ENCODE peak calls at places on chromosomes 3 and 15, in four cellular contexts. One of them, this sample, is unnamed.

GRCh38 chr15:50440932-50441331 is 16.7 kb downstream of the USP8 start:
- DNase-seq in neuronal stem cell: no peak
- DNase-seq in naive thymus-derived CD4-positive, alpha-beta T cell: no peak
- DNase-seq in spleen: no peak
- DNase-seq in this sample: no peak

GRCh38 chr3:79019137-79019923 is 748.5 kb downstream of the ROBO1 start:
- DNase-seq in spleen: peak; percentile 80
- DNase-seq in neuronal stem cell: peak; percentile 81
- DNase-seq in naive thymus-derived CD4-positive, alpha-beta T cell: no peak
- DNase-seq in this sample: peak; percentile 94

GRCh38 chr3:66401157-66401550 is 99.7 kb downstream of the LRIG1 start:
- DNase-seq in naive thymus-derived CD4-positive, alpha-beta T cell: no peak
- DNase-seq in spleen: no peak
- DNase-seq in neuronal stem cell: no peak
- DNase-seq in this sample: no peak

GRCh38 chr3:62229201-62229600 is 144.1 kb downstream of the FEZF2 start:
- DNase-seq in neuronal stem cell: peak; percentile 58
- DNase-seq in naive thymus-derived CD4-positive, alpha-beta T cell: no peak
- DNase-seq in spleen: no peak
- DNase-seq in this sample: no peak

GRCh38 chr3:152258448-152259302 is 10.1 kb upstream of the MBNL1 start:
- DNase-seq in neuronal stem cell: no peak
- DNase-seq in naive thymus-derived CD4-positive, alpha-beta T cell: peak; percentile 45
- DNase-seq in spleen: no peak
- DNase-seq in this sample: peak; percentile 95

GRCh38 chr3:98982336-98982735 is 80.8 kb upstream of the DCBLD2 start:
- DNase-seq in spleen: no peak
- DNase-seq in naive thymus-derived CD4-positive, alpha-beta T cell: no peak
- DNase-seq in neuronal stem cell: no peak
- DNase-seq in this sample: no peak

GRCh38 chr15:67884514-67885225 is 44.8 kb upstream of the RNU6-1 start:
- DNase-seq in spleen: peak; percentile 84
- DNase-seq in neuronal stem cell: peak; percentile 69
- DNase-seq in naive thymus-derived CD4-positive, alpha-beta T cell: peak; percentile 6
- DNase-seq in this sample: peak; percentile 74

GRCh38 chr15:88342666-88343065 is 86.1 kb upstream of the NTRK3 start:
- DNase-seq in spleen: no peak
- DNase-seq in naive thymus-derived CD4-positive, alpha-beta T cell: no peak
- DNase-seq in neuronal stem cell: no peak
- DNase-seq in this sample: no peak

GRCh38 chr3:51940648-51941421 is 869 bp downstream of the RRP9 start:
- DNase-seq in spleen: peak; percentile 55
- DNase-seq in neuronal stem cell: no peak
- DNase-seq in naive thymus-derived CD4-positive, alpha-beta T cell: no peak
- DNase-seq in this sample: no peak

GRCh38 chr3:151931171-151931570 is 57.7 kb downstream of the SUCNR1 start:
- DNase-seq in spleen: no peak
- DNase-seq in neuronal stem cell: no peak
- DNase-seq in naive thymus-derived CD4-positive, alpha-beta T cell: no peak
- DNase-seq in this sample: no peak

GRCh38 chr3:14203521-14204079 is 25.0 kb downstream of the LSM3 start:
- DNase-seq in naive thymus-derived CD4-positive, alpha-beta T cell: no peak
- DNase-seq in spleen: no peak
- DNase-seq in neuronal stem cell: peak; percentile 54
- DNase-seq in this sample: peak; percentile 64

GRCh38 chr3:80682951-80683350 is 915.2 kb upstream of the ROBO1 start:
- DNase-seq in neuronal stem cell: no peak
- DNase-seq in naive thymus-derived CD4-positive, alpha-beta T cell: no peak
- DNase-seq in spleen: no peak
- DNase-seq in this sample: no peak

GRCh38 chr15:40928975-40929729 is at the start of gene DLL4:
- DNase-seq in neuronal stem cell: no peak
- DNase-seq in naive thymus-derived CD4-positive, alpha-beta T cell: no peak
- DNase-seq in spleen: peak; percentile 85
- DNase-seq in this sample: no peak

GRCh38 chr3:31452495-31453106 is 80.1 kb upstream of the STT3B start:
- DNase-seq in neuronal stem cell: no peak
- DNase-seq in spleen: no peak
- DNase-seq in naive thymus-derived CD4-positive, alpha-beta T cell: no peak
- DNase-seq in this sample: no peak

GRCh38 chr3:147680820-147681488 is 271.8 kb downstream of the ZIC1 start:
- DNase-seq in neuronal stem cell: no peak
- DNase-seq in naive thymus-derived CD4-positive, alpha-beta T cell: no peak
- DNase-seq in spleen: no peak
- DNase-seq in this sample: no peak

GRCh38 chr15:79192462-79193036 is 90.0 kb upstream of the ANKRD34C start:
- DNase-seq in neuronal stem cell: no peak
- DNase-seq in spleen: no peak
- DNase-seq in naive thymus-derived CD4-positive, alpha-beta T cell: no peak
- DNase-seq in this sample: no peak

GRCh38 chr3:185647134-185647879 is 61.2 kb downstream of the SENP2 start:
- DNase-seq in spleen: no peak
- DNase-seq in neuronal stem cell: no peak
- DNase-seq in naive thymus-derived CD4-positive, alpha-beta T cell: no peak
- DNase-seq in this sample: no peak

GRCh38 chr15:100926258-100926657 is 7.1 kb downstream of the LRRK1 start:
- DNase-seq in spleen: no peak
- DNase-seq in neuronal stem cell: no peak
- DNase-seq in naive thymus-derived CD4-positive, alpha-beta T cell: no peak
- DNase-seq in this sample: no peak

GRCh38 chr3:104556372-104557078 is 810.2 kb upstream of the ALCAM start:
- DNase-seq in neuronal stem cell: no peak
- DNase-seq in naive thymus-derived CD4-positive, alpha-beta T cell: no peak
- DNase-seq in spleen: no peak
- DNase-seq in this sample: no peak

GRCh38 chr3:42314411-42314810 is 48.4 kb upstream of the CCK start:
- DNase-seq in spleen: no peak
- DNase-seq in neuronal stem cell: no peak
- DNase-seq in naive thymus-derived CD4-positive, alpha-beta T cell: no peak
- DNase-seq in this sample: no peak

GRCh38 chr3:186932281-186933181 is 2.2 kb downstream of the ST6GAL1 start:
- DNase-seq in naive thymus-derived CD4-positive, alpha-beta T cell: no peak
- DNase-seq in spleen: no peak
- DNase-seq in neuronal stem cell: no peak
- DNase-seq in this sample: no peak

GRCh38 chr15:80076321-80077318 is 17.1 kb downstream of the ZFAND6 start:
- DNase-seq in neuronal stem cell: no peak
- DNase-seq in spleen: no peak
- DNase-seq in naive thymus-derived CD4-positive, alpha-beta T cell: no peak
- DNase-seq in this sample: no peak

GRCh38 chr3:72754582-72754981 is 93.7 kb downstream of the SHQ1 start:
- DNase-seq in naive thymus-derived CD4-positive, alpha-beta T cell: no peak
- DNase-seq in spleen: no peak
- DNase-seq in neuronal stem cell: no peak
- DNase-seq in this sample: peak; percentile 89

GRCh38 chr3:188294823-188295487 is 141.0 kb downstream of the LPP start:
- DNase-seq in spleen: no peak
- DNase-seq in naive thymus-derived CD4-positive, alpha-beta T cell: no peak
- DNase-seq in neuronal stem cell: no peak
- DNase-seq in this sample: peak; percentile 87

GRCh38 chr15:70045045-70045444 is 52.7 kb downstream of the TLE3 start:
- DNase-seq in naive thymus-derived CD4-positive, alpha-beta T cell: no peak
- DNase-seq in neuronal stem cell: no peak
- DNase-seq in spleen: no peak
- DNase-seq in this sample: no peak

GRCh38 chr3:79366414-79366813 is 401.4 kb downstream of the ROBO1 start:
- DNase-seq in naive thymus-derived CD4-positive, alpha-beta T cell: no peak
- DNase-seq in neuronal stem cell: no peak
- DNase-seq in spleen: no peak
- DNase-seq in this sample: no peak

GRCh38 chr3:9770276-9770812 is 597 bp upstream of the CAMK1 start:
- DNase-seq in neuronal stem cell: no peak
- DNase-seq in naive thymus-derived CD4-positive, alpha-beta T cell: no peak
- DNase-seq in spleen: no peak
- DNase-seq in this sample: no peak

DNA sequence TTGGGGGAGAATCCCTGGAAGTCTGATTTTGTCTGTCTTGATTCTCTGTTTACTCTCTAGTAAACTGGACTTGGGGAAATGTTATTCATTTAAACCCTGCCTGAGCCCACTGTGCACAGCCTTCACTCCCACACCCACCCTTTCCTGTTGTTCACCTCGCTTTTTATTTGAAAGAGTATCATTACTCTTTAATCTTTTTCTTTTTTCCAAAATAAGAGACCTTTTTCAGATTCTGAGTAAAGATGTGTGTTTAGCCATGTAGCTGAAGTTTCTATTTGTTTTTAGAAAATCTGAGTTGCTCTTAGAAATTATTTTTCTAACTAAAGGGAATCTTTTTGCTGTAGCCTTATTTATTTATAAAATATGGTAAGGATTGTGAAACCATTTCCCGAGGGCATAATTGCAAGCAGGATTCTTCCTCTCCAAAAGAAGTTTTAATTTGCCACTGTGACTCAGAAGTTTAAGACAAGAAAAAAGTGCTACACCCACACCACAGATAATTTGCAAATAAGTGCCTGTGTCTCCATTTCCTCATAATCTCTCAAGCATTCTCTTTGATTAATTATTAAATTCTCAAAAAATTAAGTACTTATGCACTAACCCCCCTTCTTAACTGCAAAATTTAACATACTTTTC is 43.4 kb downstream of the RASA2 start:
- DNase-seq in spleen: no peak
- DNase-seq in neuronal stem cell: no peak
- DNase-seq in naive thymus-derived CD4-positive, alpha-beta T cell: peak; percentile 61
- DNase-seq in this sample: peak; percentile 61
- H3K4me1 ChIP-seq in spleen: peaks cover 21% of the 10 kb centered on the region
- H3K4me1 ChIP-seq in neuronal stem cell: no peaks in the 10 kb centered on the region
- H3K4me1 ChIP-seq in naive thymus-derived CD4-positive, alpha-beta T cell: peaks cover 77% of the 10 kb centered on the region
- H3K4me1 ChIP-seq in this sample: peaks cover 22% of the 10 kb centered on the region

DNA sequence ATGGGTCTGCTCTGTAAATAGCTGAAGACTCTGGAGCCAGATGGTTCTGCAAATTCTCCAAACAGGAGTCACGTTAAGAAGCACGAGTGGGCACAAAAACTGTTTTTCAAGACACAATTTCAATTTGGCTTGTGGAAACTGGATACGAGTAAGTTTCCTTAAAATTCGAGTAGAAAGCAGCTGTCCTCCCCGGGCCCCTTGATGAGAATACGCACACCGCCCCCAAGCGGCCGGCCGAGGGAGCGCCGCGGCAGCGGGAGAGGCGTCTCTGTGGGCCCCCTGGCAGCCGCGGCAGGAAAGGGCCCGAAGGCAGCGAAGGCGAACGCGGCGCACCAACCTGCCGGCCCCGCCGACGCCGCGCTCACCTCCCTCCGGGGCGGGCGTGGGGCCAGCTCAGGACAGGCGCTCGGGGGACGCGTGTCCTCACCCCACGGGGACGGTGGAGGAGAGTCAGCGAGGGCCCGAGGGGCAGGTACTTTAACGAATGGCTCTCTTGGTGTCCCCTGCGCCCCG is 706 bp upstream of the THBS1 start:
- DNase-seq in naive thymus-derived CD4-positive, alpha-beta T cell: peak; percentile 23
- DNase-seq in neuronal stem cell: peak; percentile 90
- DNase-seq in spleen: peak; percentile 95
- DNase-seq in this sample: peak; percentile 84
- H3K27me3 ChIP-seq in naive thymus-derived CD4-positive, alpha-beta T cell: no peaks in the 10 kb centered on the region
- H3K27me3 ChIP-seq in neuronal stem cell: no peaks in the 10 kb centered on the region
- H3K27me3 ChIP-seq in spleen: no peaks in the 10 kb centered on the region
- H3K27me3 ChIP-seq in this sample: no peaks in the 10 kb centered on the region

GRCh38 chr3:57109437-57110199 is 49.2 kb downstream of the SPATA12 start:
- DNase-seq in spleen: no peak
- DNase-seq in naive thymus-derived CD4-positive, alpha-beta T cell: no peak
- DNase-seq in neuronal stem cell: no peak
- DNase-seq in this sample: no peak

GRCh38 chr3:57112206-57112605 is 51.7 kb downstream of the SPATA12 start:
- DNase-seq in neuronal stem cell: no peak
- DNase-seq in spleen: no peak
- DNase-seq in naive thymus-derived CD4-positive, alpha-beta T cell: no peak
- DNase-seq in this sample: no peak

GRCh38 chr3:57110214-57110613 is 49.8 kb downstream of the SPATA12 start:
- DNase-seq in naive thymus-derived CD4-positive, alpha-beta T cell: no peak
- DNase-seq in spleen: no peak
- DNase-seq in neuronal stem cell: peak; percentile 26
- DNase-seq in this sample: no peak

GRCh38 chr3:57108684-57109083 is 48.2 kb downstream of the SPATA12 start:
- DNase-seq in neuronal stem cell: no peak
- DNase-seq in naive thymus-derived CD4-positive, alpha-beta T cell: no peak
- DNase-seq in spleen: no peak
- DNase-seq in this sample: no peak

GRCh38 chr3:57110797-57111196 is 50.3 kb downstream of the SPATA12 start:
- DNase-seq in neuronal stem cell: peak; percentile 71
- DNase-seq in spleen: no peak
- DNase-seq in naive thymus-derived CD4-positive, alpha-beta T cell: no peak
- DNase-seq in this sample: no peak
- H3K4me1 ChIP-seq in neuronal stem cell: peaks cover 15% of the 10 kb centered on the region
- H3K4me1 ChIP-seq in spleen: no peaks in the 10 kb centered on the region
- H3K4me1 ChIP-seq in naive thymus-derived CD4-positive, alpha-beta T cell: no peaks in the 10 kb centered on the region
- H3K4me1 ChIP-seq in this sample: no peaks in the 10 kb centered on the region

GRCh38 chr15:73765778-73766177 is 12.6 kb upstream of the INSYN1 start:
- DNase-seq in naive thymus-derived CD4-positive, alpha-beta T cell: no peak
- DNase-seq in neuronal stem cell: no peak
- DNase-seq in spleen: no peak
- DNase-seq in this sample: no peak
- H3K27me3 ChIP-seq in naive thymus-derived CD4-positive, alpha-beta T cell: no peaks in the 10 kb centered on the region
- H3K27me3 ChIP-seq in neuronal stem cell: no peaks in the 10 kb centered on the region
- H3K27me3 ChIP-seq in spleen: no peaks in the 10 kb centered on the region
- H3K27me3 ChIP-seq in this sample: peaks cover 62% of the 10 kb centered on the region

GRCh38 chr3:4396006-4396405 is 71.1 kb downstream of the SUMF1 start:
- DNase-seq in naive thymus-derived CD4-positive, alpha-beta T cell: no peak
- DNase-seq in neuronal stem cell: no peak
- DNase-seq in spleen: no peak
- DNase-seq in this sample: no peak

GRCh38 chr3:4394567-4394966 is 72.5 kb downstream of the SUMF1 start:
- DNase-seq in spleen: no peak
- DNase-seq in neuronal stem cell: no peak
- DNase-seq in naive thymus-derived CD4-positive, alpha-beta T cell: no peak
- DNase-seq in this sample: no peak

GRCh38 chr3:4394048-4394447 is 73.0 kb downstream of the SUMF1 start:
- DNase-seq in neuronal stem cell: no peak
- DNase-seq in naive thymus-derived CD4-positive, alpha-beta T cell: no peak
- DNase-seq in spleen: no peak
- DNase-seq in this sample: no peak

GRCh38 chr3:4396599-4396998 is 70.5 kb downstream of the SUMF1 start:
- DNase-seq in naive thymus-derived CD4-positive, alpha-beta T cell: no peak
- DNase-seq in neuronal stem cell: no peak
- DNase-seq in spleen: no peak
- DNase-seq in this sample: no peak

DNA sequence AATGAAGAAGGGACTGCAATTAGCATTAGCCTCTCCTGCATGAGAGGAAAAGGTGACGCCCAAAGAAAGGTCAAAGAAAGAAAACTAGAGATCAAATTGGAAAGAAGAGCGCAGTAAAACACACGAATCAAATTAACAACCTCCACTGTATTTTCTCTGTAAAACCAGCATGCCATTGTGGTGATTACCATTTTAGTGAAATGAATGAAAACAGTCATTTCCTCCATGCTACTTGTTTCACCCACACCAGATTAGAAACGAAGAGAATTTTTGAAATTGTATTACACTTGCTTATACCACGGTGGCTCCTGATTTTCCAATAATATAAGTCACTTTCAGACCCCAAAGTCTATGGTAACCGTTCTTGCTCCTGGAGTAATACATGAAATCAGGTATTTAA is 71.6 kb downstream of the SUMF1 start:
- DNase-seq in neuronal stem cell: no peak
- DNase-seq in naive thymus-derived CD4-positive, alpha-beta T cell: no peak
- DNase-seq in spleen: no peak
- DNase-seq in this sample: no peak
- H3K4me1 ChIP-seq in neuronal stem cell: peaks cover under 1% of the 10 kb centered on the region
- H3K4me1 ChIP-seq in naive thymus-derived CD4-positive, alpha-beta T cell: no peaks in the 10 kb centered on the region
- H3K4me1 ChIP-seq in spleen: no peaks in the 10 kb centered on the region
- H3K4me1 ChIP-seq in this sample: no peaks in the 10 kb centered on the region